ENCODE peak calls at places on chromosomes 4 and X, in four cellular contexts. One of them, this sample, is unnamed.

GRCh38 chr4:168151313-168151712 is 59.0 kb downstream of the ANXA10 start:
- DNase-seq in astrocyte: no peak
- DNase-seq in heart right ventricle: no peak
- DNase-seq in tibial artery: no peak
- DNase-seq in this sample: no peak

GRCh38 chr4:124061413-124061812 is 651.1 kb downstream of the ANKRD50 start:
- DNase-seq in astrocyte: peak; percentile 86
- DNase-seq in heart right ventricle: no peak
- DNase-seq in tibial artery: no peak
- DNase-seq in this sample: peak; percentile 21

GRCh38 chrX:38052096-38052495 is 45.7 kb downstream of the SYTL5 start:
- DNase-seq in astrocyte: peak; percentile 96
- DNase-seq in heart right ventricle: no peak
- DNase-seq in tibial artery: no peak
- DNase-seq in this sample: peak; percentile 34

GRCh38 chr4:1857931-1858330 is 2.0 kb upstream of the LETM1 start:
- DNase-seq in astrocyte: no peak
- DNase-seq in heart right ventricle: no peak
- DNase-seq in tibial artery: no peak
- DNase-seq in this sample: no peak

GRCh38 chrX:47283015-47283771 is 50.4 kb downstream of the USP11 start:
- DNase-seq in astrocyte: peak; percentile 62
- DNase-seq in heart right ventricle: peak; percentile 8
- DNase-seq in tibial artery: no peak
- DNase-seq in this sample: no peak

GRCh38 chr4:87007345-87008181 is 72.8 kb downstream of the AFF1 start:
- DNase-seq in astrocyte: peak; percentile 43
- DNase-seq in heart right ventricle: peak; percentile 77
- DNase-seq in tibial artery: peak; percentile 72
- DNase-seq in this sample: peak; percentile 24

GRCh38 chr4:88613417-88613875 is 21.2 kb downstream of the HERC3 start:
- DNase-seq in astrocyte: no peak
- DNase-seq in heart right ventricle: no peak
- DNase-seq in tibial artery: no peak
- DNase-seq in this sample: no peak

GRCh38 chrX:69501433-69501832 is 2.7 kb upstream of the NALF2 start:
- DNase-seq in astrocyte: no peak
- DNase-seq in heart right ventricle: peak; percentile 29
- DNase-seq in tibial artery: no peak
- DNase-seq in this sample: no peak

GRCh38 chr4:146224331-146224966 is 10.1 kb downstream of the REELD1 start:
- DNase-seq in astrocyte: no peak
- DNase-seq in heart right ventricle: peak; percentile 22
- DNase-seq in tibial artery: no peak
- DNase-seq in this sample: no peak

GRCh38 chr4:170127758-170128157 is 38.0 kb upstream of the AADAT start:
- DNase-seq in astrocyte: no peak
- DNase-seq in heart right ventricle: no peak
- DNase-seq in tibial artery: no peak
- DNase-seq in this sample: no peak

GRCh38 chr4:129583868-129584267 is 487.9 kb downstream of the C4orf33 start:
- DNase-seq in astrocyte: no peak
- DNase-seq in heart right ventricle: no peak
- DNase-seq in tibial artery: peak; percentile 26
- DNase-seq in this sample: no peak

GRCh38 chr4:101178731-101179130 is 168.6 kb downstream of the PPP3CA start:
- DNase-seq in astrocyte: peak; percentile 78
- DNase-seq in heart right ventricle: no peak
- DNase-seq in tibial artery: no peak
- DNase-seq in this sample: peak; percentile 40

GRCh38 chr4:17166954-17167353 is 268.5 kb upstream of the LDB2 start:
- DNase-seq in astrocyte: peak; percentile 46
- DNase-seq in heart right ventricle: peak; percentile 65
- DNase-seq in tibial artery: peak; percentile 25
- DNase-seq in this sample: peak; percentile 82

GRCh38 chrX:627510-627964 is 3.1 kb upstream of the SHOX start:
- DNase-seq in astrocyte: no peak
- DNase-seq in heart right ventricle: no peak
- DNase-seq in tibial artery: no peak
- DNase-seq in this sample: no peak

GRCh38 chrX:68504237-68504636 is 5.4 kb downstream of the YIPF6 start:
- DNase-seq in astrocyte: peak; percentile 77
- DNase-seq in heart right ventricle: no peak
- DNase-seq in tibial artery: no peak
- DNase-seq in this sample: peak; percentile 57

GRCh38 chr4:159607824-159608223 is 504.9 kb downstream of the RAPGEF2 start:
- DNase-seq in astrocyte: peak; percentile 31
- DNase-seq in heart right ventricle: no peak
- DNase-seq in tibial artery: no peak
- DNase-seq in this sample: no peak

GRCh38 chrX:11766487-11766886 is 8.4 kb downstream of the MSL3 start:
- DNase-seq in astrocyte: no peak
- DNase-seq in heart right ventricle: no peak
- DNase-seq in tibial artery: no peak
- DNase-seq in this sample: no peak

GRCh38 chrX:105894721-105895120 is 72.4 kb downstream of the NRK start:
- DNase-seq in astrocyte: no peak
- DNase-seq in heart right ventricle: no peak
- DNase-seq in tibial artery: no peak
- DNase-seq in this sample: no peak

GRCh38 chr4:113757486-113757885 is 4.1 kb downstream of the CAMK2D start:
- DNase-seq in astrocyte: no peak
- DNase-seq in heart right ventricle: no peak
- DNase-seq in tibial artery: no peak
- DNase-seq in this sample: no peak

GRCh38 chrX:154142950-154143745 is 895 bp upstream of the OPN1LW start:
- DNase-seq in astrocyte: no peak
- DNase-seq in heart right ventricle: no peak
- DNase-seq in tibial artery: no peak
- DNase-seq in this sample: no peak

GRCh38 chr4:1348746-1349145 is 1.7 kb downstream of the UVSSA start:
- DNase-seq in astrocyte: no peak
- DNase-seq in heart right ventricle: no peak
- DNase-seq in tibial artery: no peak
- DNase-seq in this sample: no peak

GRCh38 chr4:152735918-152736305 is 43.6 kb downstream of the TIGD4 start:
- DNase-seq in astrocyte: no peak
- DNase-seq in heart right ventricle: no peak
- DNase-seq in tibial artery: no peak
- DNase-seq in this sample: no peak

GRCh38 chr4:6342530-6343293 is 73.1 kb downstream of the WFS1 start:
- DNase-seq in astrocyte: peak; percentile 13
- DNase-seq in heart right ventricle: peak; percentile 73
- DNase-seq in tibial artery: peak; percentile 76
- DNase-seq in this sample: no peak

GRCh38 chr4:121651597-121651996 is 45.2 kb downstream of the ANXA5 start:
- DNase-seq in astrocyte: no peak
- DNase-seq in heart right ventricle: no peak
- DNase-seq in tibial artery: no peak
- DNase-seq in this sample: no peak

GRCh38 chr4:2247128-2248043 is 5.5 kb upstream of the HAUS3 start:
- DNase-seq in astrocyte: no peak
- DNase-seq in heart right ventricle: no peak
- DNase-seq in tibial artery: peak; percentile 19
- DNase-seq in this sample: no peak

GRCh38 chr4:145154573-145154972 is 25.8 kb downstream of the OTUD4 start:
- DNase-seq in astrocyte: peak; percentile 8
- DNase-seq in heart right ventricle: peak; percentile 23
- DNase-seq in tibial artery: no peak
- DNase-seq in this sample: no peak

GRCh38 chr4:95118507-95118906 is 360.8 kb downstream of the BMPR1B start:
- DNase-seq in astrocyte: no peak
- DNase-seq in heart right ventricle: no peak
- DNase-seq in tibial artery: no peak
- DNase-seq in this sample: no peak

GRCh38 chrX:750263-750662 is 119.7 kb downstream of the SHOX start:
- DNase-seq in astrocyte: no peak
- DNase-seq in heart right ventricle: no peak
- DNase-seq in tibial artery: no peak
- DNase-seq in this sample: no peak

This sample was measured in NCI-H226.